ENCODE peak calls at places on chromosomes 1 and 21, in nine cellular contexts. P is HCT116, Q is fibroblast of lung, Y is mesendoderm, L is A549, I is OCI-LY7, C is PC-3, N is hepatocyte, D is neural progenitor cell. E is an unnamed sample.

GRCh38 chr1:242764161-242764560 is 239.7 kb upstream of the PLD5 start:
- DNase-seq in N (no peak), D (no peak), P (no peak), L (no peak), Y (no peak), I (no peak), C (no peak), Q (peak), E (no peak)

GRCh38 chr1:155223017-155223416 is 14.5 kb downstream of the MTX1 start:
- DNase-seq in Q (no peak), D (no peak), I (peak), N (no peak), C (no peak), Y (no peak), P (no peak), L (no peak), E (no peak)

GRCh38 chr1:151714820-151715725 is 1.5 kb downstream of the CELF3 start:
- DNase-seq in D (no peak), Q (no peak), L (no peak), C (no peak), I (no peak), P (no peak), Y (no peak), N (no peak), E (peak)

GRCh38 chr1:230158422-230159291 is 91.6 kb downstream of the GALNT2 start:
- DNase-seq in I (no peak), D (peak), Q (no peak), C (peak), P (no peak), N (peak), Y (no peak), L (no peak), E (no peak)

GRCh38 chr1:1245178-1245839 is 1.2 kb downstream of the C1QTNF12 start:
- DNase-seq in C (no peak), P (no peak), I (no peak), D (peak), Q (no peak), Y (no peak), L (no peak), N (no peak), E (no peak)

GRCh38 chr21:34687065-34687464 is 18.3 kb downstream of the CLIC6 start:
- DNase-seq in L (no peak), Q (no peak), D (no peak), Y (no peak), P (no peak), I (no peak), N (peak), C (no peak), E (no peak)

GRCh38 chr21:43975469-43976098 is 36.5 kb upstream of the TRAPPC10 start:
- DNase-seq in P (peak), C (peak), L (peak), N (peak), D (peak), Y (peak), I (peak), Q (peak), E (peak)

GRCh38 chr1:86137458-86137857 is 19.1 kb downstream of the COL24A1 start:
- DNase-seq in C (no peak), P (no peak), I (no peak), Y (no peak), D (no peak), N (no peak), L (no peak), Q (peak), E (no peak)

GRCh38 chr21:17451364-17451869 is 61.4 kb upstream of the CXADR start:
- DNase-seq in I (no peak), P (no peak), N (no peak), Y (no peak), Q (peak), D (no peak), C (peak), L (peak), E (no peak)

GRCh38 chr1:181111559-181111958 is 23.1 kb downstream of the IER5 start:
- DNase-seq in C (peak), P (no peak), D (no peak), Y (no peak), N (no peak), L (no peak), I (no peak), Q (peak), E (no peak)

GRCh38 chr1:41152622-41153044 is 89.5 kb downstream of the SCMH1 start:
- DNase-seq in Q (peak), Y (no peak), D (no peak), I (no peak), N (no peak), C (peak), L (peak), P (no peak), E (no peak)

GRCh38 chr1:20496241-20496661 is 10.2 kb upstream of the CAMK2N1 start:
- DNase-seq in D (no peak), N (no peak), Y (peak), Q (peak), P (peak), I (no peak), L (no peak), C (peak), E (no peak)

GRCh38 chr1:207058878-207059867 is 6.1 kb downstream of the PFKFB2 start:
- DNase-seq in C (no peak), Y (peak), P (no peak), D (peak), Q (no peak), N (no peak), I (peak), L (no peak), E (peak)

GRCh38 chr1:185401019-185401418 is 84.0 kb upstream of the IVNS1ABP start:
- DNase-seq in P (no peak), D (peak), I (no peak), Y (peak), Q (peak), N (no peak), C (no peak), L (no peak), E (no peak)

GRCh38 chr1:212641956-212642355 is 33.4 kb downstream of the ATF3 start:
- DNase-seq in L (no peak), C (no peak), Q (peak), P (no peak), D (no peak), Y (no peak), I (no peak), N (no peak), E (no peak)

GRCh38 chr21:32392299-32392879 is 423 bp downstream of the URB1 start:
- DNase-seq in P (no peak), Y (peak), L (no peak), Q (peak), I (peak), D (peak), N (peak), C (peak), E (no peak)

GRCh38 chr1:8077120-8077573 is 51.0 kb upstream of the ERRFI1 start:
- DNase-seq in P (peak), N (peak), L (peak), Y (peak), D (peak), I (no peak), C (peak), Q (peak), E (peak)

GRCh38 chr1:210292276-210292851 is 36.3 kb upstream of the HHAT start:
- DNase-seq in I (no peak), C (peak), N (peak), Y (peak), D (peak), P (peak), Q (peak), L (peak), E (peak)

GRCh38 chr1:7136166-7136953 is 351.1 kb downstream of the CAMTA1 start:
- DNase-seq in N (no peak), C (no peak), Q (peak), I (no peak), D (peak), Y (no peak), P (no peak), L (no peak), E (no peak)

GRCh38 chr1:38121231-38121680 is 74.7 kb upstream of the POU3F1 start:
- DNase-seq in Y (no peak), D (no peak), Q (no peak), P (no peak), I (no peak), L (no peak), N (no peak), C (no peak), E (no peak)

GRCh38 chr21:29005696-29006095 is 13.0 kb upstream of the LTN1 start:
- DNase-seq in I (no peak), D (no peak), P (no peak), Q (no peak), N (no peak), C (peak), Y (no peak), L (no peak), E (no peak)

GRCh38 chr1:247324204-247324787 is 7.4 kb downstream of the ZNF496 start:
- DNase-seq in N (no peak), I (no peak), P (no peak), C (no peak), Y (no peak), L (no peak), D (no peak), Q (no peak), E (no peak)

GRCh38 chr1:64183380-64183984 is 19.9 kb upstream of the UBE2U start:
- DNase-seq in N (no peak), Y (peak), I (no peak), C (peak), D (no peak), Q (no peak), L (no peak), P (no peak), E (no peak)

GRCh38 chr1:216626394-216627067 is 96.7 kb downstream of the ESRRG start:
- DNase-seq in I (no peak), P (no peak), Q (peak), L (no peak), Y (no peak), C (peak), N (no peak), D (no peak), E (no peak)

GRCh38 chr1:19079983-19080472 is 123.6 kb upstream of the IFFO2 start:
- DNase-seq in P (no peak), D (no peak), Q (peak), N (no peak), Y (no peak), I (no peak), L (no peak), C (peak), E (no peak)
- H3K4me2 ChIP-seq in P (no peak), D (no peak), Q (no peak), N (no peak), Y (no peak), I (no peak), L (peak), C (no peak), E (no peak)

DNA sequence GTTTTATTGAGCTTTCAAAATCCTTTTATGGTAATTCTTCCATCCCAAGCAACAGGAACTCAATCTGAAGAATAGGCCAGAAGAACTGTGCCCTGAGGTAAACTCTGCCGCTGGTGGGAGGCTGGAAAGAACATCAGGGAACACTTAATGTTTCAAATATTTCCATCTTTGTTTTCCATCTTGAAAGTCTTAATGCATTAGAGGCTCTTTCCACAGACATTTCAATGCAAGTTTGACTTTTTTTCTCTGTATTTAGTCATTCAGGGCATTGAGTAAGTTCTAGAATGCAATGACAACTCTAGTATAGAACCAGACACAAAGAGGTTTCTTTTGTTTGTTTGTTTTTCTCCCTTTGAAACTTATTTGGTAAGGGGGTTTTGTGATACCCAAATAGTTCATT is 61.5 kb downstream of the KIAA0040 start:
- DNase-seq in I (no peak), P (no peak), Q (no peak), D (no peak), L (no peak), Y (no peak), C (no peak), N (no peak), E (no peak)
- H3K4me2 ChIP-seq in I (peak), P (no peak), Q (no peak), D (no peak), L (no peak), Y (no peak), C (no peak), N (no peak), E (no peak)

GRCh38 chr1:171582589-171582988 is 39.5 kb upstream of the MYOCOS start:
- DNase-seq in Q (no peak), I (no peak), L (no peak), C (no peak), D (no peak), Y (no peak), P (no peak), N (no peak), E (no peak)

GRCh38 chr1:171583581-171584194 is 38.4 kb upstream of the MYOCOS start:
- DNase-seq in D (no peak), P (no peak), C (no peak), Y (no peak), I (no peak), N (no peak), L (no peak), Q (peak), E (no peak)

GRCh38 chr1:171581766-171582165 is 40.3 kb upstream of the MYOCOS start:
- DNase-seq in P (no peak), D (no peak), C (no peak), I (no peak), N (no peak), L (no peak), Q (no peak), Y (no peak), E (no peak)

GRCh38 chr1:171585715-171586114 is 36.3 kb upstream of the MYOCOS start:
- DNase-seq in L (no peak), P (no peak), D (no peak), I (no peak), Q (no peak), Y (no peak), C (no peak), N (no peak), E (no peak)

DNA sequence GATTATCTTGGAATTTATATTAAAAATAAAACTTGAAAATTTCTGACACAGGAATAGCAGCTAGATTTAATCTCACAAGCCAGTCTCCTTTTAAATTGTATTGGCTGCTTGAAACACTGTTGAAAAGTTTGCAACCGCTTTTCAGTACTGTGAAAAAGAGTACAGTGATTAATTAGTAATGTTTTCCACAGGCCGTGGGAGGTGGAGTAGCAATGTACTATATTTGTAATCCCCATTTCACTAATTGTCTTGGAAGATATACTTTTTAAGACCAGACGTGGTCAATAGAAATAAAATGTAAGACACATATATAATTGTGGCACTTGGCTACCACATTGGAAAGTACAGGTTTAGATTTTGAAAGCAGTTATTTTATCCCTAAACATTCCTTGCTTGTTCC is 40.8 kb upstream of the MYOCOS start:
- DNase-seq in P (no peak), Y (no peak), N (no peak), L (no peak), I (no peak), C (no peak), D (no peak), Q (no peak), E (no peak)
- H3K4me2 ChIP-seq in P (no peak), Y (no peak), N (no peak), L (no peak), I (no peak), C (no peak), D (no peak), Q (no peak), E (no peak)

DNA sequence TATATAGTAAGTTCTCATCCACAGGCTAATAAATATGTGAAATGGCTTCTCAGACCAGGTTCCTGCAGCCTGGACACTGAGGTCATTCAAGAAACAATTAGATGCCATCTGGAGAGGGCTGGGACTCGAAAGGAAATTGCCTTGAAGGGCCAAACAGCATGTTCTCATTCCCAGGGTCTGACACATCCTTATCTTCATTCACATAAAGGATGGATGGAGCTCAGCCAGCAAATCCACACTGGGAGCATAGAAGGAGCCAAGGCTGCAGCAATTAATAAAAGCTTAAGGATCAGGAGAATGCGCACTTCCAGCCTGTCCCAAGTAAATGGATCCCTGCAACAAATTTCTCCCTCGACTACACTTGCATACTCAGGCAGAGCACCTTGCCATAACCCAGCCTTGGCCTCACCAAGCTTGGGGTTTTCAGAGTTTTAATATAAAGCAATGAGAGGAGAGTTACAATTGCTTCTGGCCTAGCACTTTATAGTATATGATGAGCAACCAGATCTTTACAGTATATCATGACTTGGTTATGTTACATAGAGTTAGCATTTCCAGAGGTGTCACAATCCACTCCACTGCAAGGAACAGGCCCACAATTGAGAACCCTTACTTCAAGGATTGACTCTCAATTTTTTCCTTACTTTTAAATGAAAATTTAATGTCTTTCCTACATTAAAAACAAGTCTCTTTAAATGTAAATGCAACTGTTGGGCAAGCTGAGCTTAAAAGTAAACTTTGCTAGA is 55.9 kb downstream of the BCAR3 start:
- DNase-seq in D (no peak), N (no peak), P (no peak), C (peak), Q (peak), I (no peak), L (no peak), Y (peak), E (no peak)
- H3K4me2 ChIP-seq in D (no peak), N (no peak), P (no peak), C (peak), Q (no peak), I (no peak), L (peak), Y (no peak), E (no peak)

DNA sequence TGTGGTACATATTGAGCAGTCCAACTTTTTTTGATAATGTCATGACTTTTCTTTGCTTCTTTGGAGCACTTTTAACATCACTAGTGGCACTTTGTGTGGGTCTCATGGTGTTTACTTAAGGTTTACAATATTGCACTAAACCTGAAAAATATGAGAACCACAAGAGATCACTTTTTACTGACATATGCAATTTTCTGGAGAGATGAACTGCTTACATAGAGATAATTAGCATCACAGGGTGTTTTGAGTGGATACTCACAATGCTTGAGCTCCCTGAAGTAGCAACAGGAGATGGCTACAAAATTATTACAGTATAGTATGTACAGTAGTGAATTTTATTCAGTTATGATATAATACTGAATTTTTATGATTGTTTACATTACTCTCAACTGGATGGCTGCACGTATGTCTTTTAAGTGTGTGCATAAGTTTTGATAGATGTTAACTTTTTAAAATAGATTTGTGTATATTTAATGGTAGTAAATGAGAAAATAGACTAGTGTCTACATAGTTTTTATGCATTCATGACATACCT is 22.7 kb downstream of the RPRD2 start:
- DNase-seq in I (no peak), D (no peak), Y (no peak), Q (no peak), P (no peak), L (no peak), N (no peak), C (no peak), E (no peak)
- H3K4me2 ChIP-seq in I (no peak), D (no peak), Y (no peak), Q (no peak), P (no peak), L (peak), N (peak), C (no peak), E (no peak)

GRCh38 chr1:224995602-224996001 is 66.1 kb downstream of the DNAH14 start:
- DNase-seq in I (no peak), L (no peak), N (no peak), D (no peak), C (no peak), P (no peak), Y (no peak), Q (no peak), E (no peak)

GRCh38 chr1:224998185-224998584 is 68.7 kb downstream of the DNAH14 start:
- DNase-seq in P (no peak), I (no peak), C (no peak), D (no peak), Y (no peak), Q (no peak), N (no peak), L (no peak), E (no peak)

DNA sequence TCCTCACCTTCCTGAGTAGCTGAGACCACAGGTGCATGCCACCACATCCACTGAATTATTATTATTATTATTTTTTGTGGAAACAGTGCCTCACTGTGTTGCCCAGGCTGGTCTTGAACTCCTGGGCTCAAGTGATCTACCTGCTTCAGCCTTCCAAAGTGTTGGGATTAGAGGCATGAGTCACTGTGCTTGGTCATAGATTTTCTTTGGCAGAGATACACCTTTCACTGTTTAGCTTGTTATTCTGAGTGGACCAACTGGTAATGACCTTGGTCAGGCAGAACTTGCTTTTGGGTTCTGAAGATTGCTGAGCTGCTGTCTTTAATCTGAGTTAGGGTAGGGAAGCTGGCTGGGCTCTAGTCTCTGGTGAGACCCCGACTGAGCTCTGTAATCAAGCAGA is 66.8 kb downstream of the DNAH14 start:
- DNase-seq in L (no peak), Y (no peak), P (peak), I (no peak), C (peak), D (no peak), Q (peak), N (no peak), E (no peak)
- H3K4me2 ChIP-seq in L (no peak), Y (no peak), P (peak), I (no peak), C (no peak), D (no peak), Q (no peak), N (no peak), E (no peak)

GRCh38 chr1:23169727-23170335 is 1.2 kb upstream of the LUZP1 start:
- DNase-seq in Q (peak), L (no peak), N (peak), D (peak), Y (no peak), C (no peak), P (peak), I (peak), E (no peak)
- H3K4me2 ChIP-seq in Q (peak), L (no peak), N (no peak), D (no peak), Y (no peak), C (no peak), P (peak), I (peak), E (peak)

GRCh38 chr1:43440358-43440757 is 13.4 kb downstream of the HYI start:
- DNase-seq in N (no peak), P (no peak), I (no peak), D (no peak), Q (no peak), C (no peak), L (no peak), Y (no peak), E (no peak)
- H3K4me2 ChIP-seq in N (no peak), P (no peak), I (no peak), D (no peak), Q (no peak), C (no peak), L (no peak), Y (no peak), E (no peak)